ENCODE peak calls at places on chromosomes 1 and 21, in five cellular contexts. Q, G, X, P and L are unnamed samples.
A peak's percentile ranks its signal among the peaks of the same experiment; 100 is the strongest.

GRCh38 chr21:46226920-46227599 is 1.5 kb downstream of the LSS start:
- DNase-seq in Q (peak; percentile 78), G (peak; percentile 47), X (no peak), P (no peak), L (peak; percentile 36)

GRCh38 chr1:73104749-73105148 is 822.4 kb upstream of the NEGR1 start:
- DNase-seq in Q (no peak), G (no peak), X (no peak), P (no peak), L (no peak)

GRCh38 chr1:112575154-112575804 is 43.7 kb downstream of the ST7L start:
- DNase-seq in Q (peak; percentile 95), G (peak; percentile 77), X (no peak), P (no peak), L (no peak)

GRCh38 chr1:234771642-234772344 is 161.8 kb upstream of the IRF2BP2 start:
- DNase-seq in Q (no peak), G (no peak), X (no peak), P (no peak), L (no peak)

GRCh38 chr1:23403038-23403336 is 21.6 kb downstream of the TCEA3 start:
- DNase-seq in Q (peak; percentile 63), G (peak; percentile 69), X (no peak), P (no peak), L (no peak)

GRCh38 chr1:39354572-39354971 is 136.9 kb upstream of the BMP8A start:
- DNase-seq in Q (no peak), G (no peak), X (no peak), P (no peak), L (no peak)

GRCh38 chr1:177451191-177451590 is 280.4 kb downstream of the BRINP2 start:
- DNase-seq in Q (no peak), G (no peak), X (no peak), P (no peak), L (no peak)

GRCh38 chr1:25572708-25573590 is 29.5 kb downstream of the LDLRAP1 start:
- DNase-seq in Q (peak; percentile 60), G (peak; percentile 84), X (no peak), P (no peak), L (peak; percentile 79)

GRCh38 chr1:53582211-53583020 is 123.2 kb downstream of the DMRTB1 start:
- DNase-seq in Q (no peak), G (no peak), X (no peak), P (no peak), L (peak; percentile 16)

GRCh38 chr1:239816090-239816812 is 275.4 kb upstream of the FMN2 start:
- DNase-seq in Q (peak; percentile 61), G (peak; percentile 33), X (no peak), P (no peak), L (no peak)

GRCh38 chr1:26788515-26788785 is 700 bp downstream of the PIGV start:
- DNase-seq in Q (no peak), G (no peak), X (no peak), P (no peak), L (no peak)

GRCh38 chr1:94334764-94335163 is 83.4 kb upstream of the ABCD3 start:
- DNase-seq in Q (no peak), G (no peak), X (no peak), P (no peak), L (no peak)

GRCh38 chr1:204325944-204326343 is 33.8 kb downstream of the PLEKHA6 start:
- DNase-seq in Q (no peak), G (no peak), X (no peak), P (no peak), L (peak; percentile 29)

GRCh38 chr1:44105810-44106209 is 12.8 kb upstream of the KLF17 start:
- DNase-seq in Q (no peak), G (no peak), X (no peak), P (no peak), L (no peak)

GRCh38 chr1:26533951-26534514 is 4.5 kb downstream of the RPS6KA1 start:
- DNase-seq in Q (no peak), G (no peak), X (no peak), P (no peak), L (no peak)